ENCODE peak calls at places on chromosome 1, in ten cellular contexts. S, M, G, A, T, K, Q, R, C and E are unnamed samples.

GRCh38 chr1:33867684-33868083 is 3.8 kb downstream of the HMGB4 start:
- DNase-seq in S (no peak), M (no peak), G (no peak), A (no peak), T (no peak), K (no peak), Q (no peak), R (no peak), C (peak; percentile 0), E (no peak)

GRCh38 chr1:32702599-32703478 is at the start of gene SYNC:
- DNase-seq in S (peak; percentile 45), M (no peak), G (peak; percentile 15), A (peak; percentile 55), T (peak; percentile 60), K (no peak), Q (peak; percentile 20), R (no peak), C (no peak), E (peak; percentile 57)

GRCh38 chr1:6435129-6435528 is 10.6 kb downstream of the ESPN start:
- DNase-seq in S (no peak), M (no peak), G (no peak), A (no peak), T (no peak), K (no peak), Q (no peak), R (no peak), C (no peak), E (no peak)

GRCh38 chr1:26029864-26030481 is 8.4 kb downstream of the EXTL1 start:
- DNase-seq in S (no peak), M (no peak), G (no peak), A (no peak), T (no peak), K (no peak), Q (no peak), R (no peak), C (no peak), E (no peak)

GRCh38 chr1:226121049-226121586 is 58.6 kb downstream of the H3-3A start:
- DNase-seq in S (no peak), M (no peak), G (no peak), A (no peak), T (no peak), K (no peak), Q (no peak), R (no peak), C (no peak), E (no peak)

GRCh38 chr1:9900142-9901043 is 9.7 kb downstream of the CTNNBIP1 start:
- DNase-seq in S (no peak), M (peak; percentile 38), G (no peak), A (no peak), T (peak; percentile 87), K (no peak), Q (peak; percentile 67), R (no peak), C (no peak), E (no peak)

GRCh38 chr1:193438771-193439170 is 252.4 kb upstream of the B3GALT2 start:
- DNase-seq in S (no peak), M (no peak), G (no peak), A (no peak), T (no peak), K (no peak), Q (no peak), R (no peak), C (no peak), E (no peak)

GRCh38 chr1:211551628-211552465 is 27.1 kb downstream of the SLC30A1 start:
- DNase-seq in S (no peak), M (peak; percentile 92), G (no peak), A (no peak), T (no peak), K (no peak), Q (no peak), R (no peak), C (no peak), E (no peak)

GRCh38 chr1:17946434-17946833 is 161.2 kb upstream of the IGSF21 start:
- DNase-seq in S (no peak), M (no peak), G (no peak), A (no peak), T (no peak), K (no peak), Q (no peak), R (no peak), C (no peak), E (no peak)

GRCh38 chr1:172628416-172628815 is 30.5 kb upstream of the FASLG start:
- DNase-seq in S (no peak), M (peak; percentile 65), G (no peak), A (no peak), T (no peak), K (no peak), Q (no peak), R (no peak), C (no peak), E (no peak)

GRCh38 chr1:213014642-213015041 is 1.0 kb downstream of the ANGEL2 start:
- DNase-seq in S (no peak), M (peak; percentile 57), G (no peak), A (no peak), T (peak; percentile 5), K (no peak), Q (no peak), R (no peak), C (no peak), E (no peak)

GRCh38 chr1:224859651-224860050 is 69.8 kb upstream of the DNAH14 start:
- DNase-seq in S (no peak), M (no peak), G (no peak), A (no peak), T (no peak), K (no peak), Q (no peak), R (no peak), C (no peak), E (no peak)

GRCh38 chr1:32801096-32801713 is 16.0 kb downstream of the YARS1 start:
- DNase-seq in S (no peak), M (peak; percentile 88), G (no peak), A (peak; percentile 13), T (no peak), K (no peak), Q (no peak), R (no peak), C (no peak), E (peak; percentile 62)

GRCh38 chr1:41516168-41516961 is 31.9 kb upstream of the EDN2 start:
- DNase-seq in S (peak; percentile 77), M (peak; percentile 78), G (peak; percentile 60), A (peak; percentile 66), T (peak; percentile 92), K (peak; percentile 17), Q (peak; percentile 95), R (peak; percentile 95), C (peak; percentile 73), E (peak; percentile 56)

GRCh38 chr1:77412069-77412793 is 130.4 kb downstream of the AK5 start:
- DNase-seq in S (no peak), M (peak; percentile 49), G (no peak), A (no peak), T (no peak), K (no peak), Q (no peak), R (no peak), C (no peak), E (peak; percentile 31)

GRCh38 chr1:40344597-40344996 is 27.5 kb upstream of the COL9A2 start:
- DNase-seq in S (peak; percentile 36), M (peak; percentile 85), G (no peak), A (peak; percentile 35), T (no peak), K (no peak), Q (peak; percentile 17), R (no peak), C (no peak), E (no peak)

GRCh38 chr1:158809261-158809660 is 21.9 kb upstream of the MNDA start:
- DNase-seq in S (no peak), M (no peak), G (no peak), A (no peak), T (no peak), K (no peak), Q (no peak), R (no peak), C (no peak), E (no peak)

GRCh38 chr1:183180213-183180612 is 5.9 kb upstream of the LAMC2 start:
- DNase-seq in S (peak; percentile 84), M (peak; percentile 86), G (no peak), A (peak; percentile 48), T (peak; percentile 19), K (no peak), Q (no peak), R (peak; percentile 21), C (no peak), E (peak; percentile 89)

GRCh38 chr1:230849451-230850194 is 18.7 kb downstream of the C1orf198 start:
- DNase-seq in S (peak; percentile 77), M (peak; percentile 68), G (no peak), A (peak; percentile 80), T (peak; percentile 43), K (no peak), Q (no peak), R (no peak), C (no peak), E (peak; percentile 69)

GRCh38 chr1:147541672-147542548 is 609 bp downstream of the BCL9 start:
- DNase-seq in S (no peak), M (peak; percentile 51), G (no peak), A (no peak), T (peak; percentile 67), K (no peak), Q (peak; percentile 47), R (no peak), C (peak; percentile 25), E (no peak)

GRCh38 chr1:235072096-235072495 is 56.5 kb downstream of the TOMM20 start:
- DNase-seq in S (no peak), M (no peak), G (no peak), A (no peak), T (no peak), K (no peak), Q (no peak), R (no peak), C (no peak), E (no peak)

GRCh38 chr1:168676861-168677260 is 52.1 kb downstream of the DPT start:
- DNase-seq in S (no peak), M (no peak), G (no peak), A (no peak), T (no peak), K (no peak), Q (no peak), R (no peak), C (no peak), E (no peak)

GRCh38 chr1:178010674-178011073 is 40.8 kb upstream of the SEC16B start:
- DNase-seq in S (no peak), M (no peak), G (no peak), A (no peak), T (no peak), K (no peak), Q (no peak), R (no peak), C (no peak), E (no peak)

GRCh38 chr1:220318673-220319072 is 46.4 kb upstream of the RAB3GAP2 start:
- DNase-seq in S (no peak), M (no peak), G (no peak), A (no peak), T (no peak), K (no peak), Q (no peak), R (no peak), C (no peak), E (no peak)

GRCh38 chr1:5709976-5710375 is 282.2 kb downstream of the NPHP4 start:
- DNase-seq in S (no peak), M (no peak), G (no peak), A (no peak), T (no peak), K (no peak), Q (no peak), R (no peak), C (no peak), E (no peak)

GRCh38 chr1:232571523-232571922 is 58.4 kb downstream of the SIPA1L2 start:
- DNase-seq in S (no peak), M (peak; percentile 26), G (no peak), A (no peak), T (no peak), K (no peak), Q (no peak), R (no peak), C (no peak), E (no peak)

GRCh38 chr1:231240883-231241735 is at the start of gene GNPAT:
- DNase-seq in S (peak; percentile 60), M (peak; percentile 68), G (peak; percentile 82), A (peak; percentile 54), T (peak; percentile 90), K (peak; percentile 83), Q (peak; percentile 80), R (peak; percentile 80), C (peak; percentile 89), E (peak; percentile 76)

GRCh38 chr1:55275151-55275748 is 60.1 kb upstream of the USP24 start:
- DNase-seq in S (no peak), M (peak; percentile 27), G (no peak), A (no peak), T (no peak), K (no peak), Q (peak; percentile 67), R (no peak), C (no peak), E (no peak)